ENCODE peak calls at places on chromosomes 5 and 9, in four cellular contexts. One of them, this sample, is unnamed.
A peak's percentile ranks its signal among the peaks of the same experiment; 100 is the strongest.

GRCh38 chr9:133994359-133995011 is 2.4 kb upstream of the VAV2 start:
- DNase-seq in H1: peak; percentile 96
- DNase-seq in K562: peak; percentile 80
- DNase-seq in HepG2: peak; percentile 64
- DNase-seq in this sample: peak; percentile 72

GRCh38 chr5:169756071-169756765 is 119.1 kb downstream of the DOCK2 start:
- DNase-seq in H1: no peak
- DNase-seq in K562: no peak
- DNase-seq in HepG2: no peak
- DNase-seq in this sample: no peak

GRCh38 chr5:60492958-60493357 is 207.0 kb downstream of the DEPDC1B start:
- DNase-seq in H1: no peak
- DNase-seq in K562: peak; percentile 5
- DNase-seq in HepG2: peak; percentile 85
- DNase-seq in this sample: peak; percentile 88

GRCh38 chr9:37903831-37904646 is at the start of gene SLC25A51:
- DNase-seq in H1: peak; percentile 98
- DNase-seq in K562: peak; percentile 96
- DNase-seq in HepG2: peak; percentile 88
- DNase-seq in this sample: peak; percentile 94

GRCh38 chr9:105251733-105252404 is 7.4 kb downstream of the SLC44A1 start:
- DNase-seq in H1: no peak
- DNase-seq in K562: no peak
- DNase-seq in HepG2: peak; percentile 86
- DNase-seq in this sample: no peak

GRCh38 chr9:95188459-95188858 is 129.1 kb downstream of the FANCC start:
- DNase-seq in H1: no peak
- DNase-seq in K562: no peak
- DNase-seq in HepG2: no peak
- DNase-seq in this sample: no peak

GRCh38 chr9:12847591-12847990 is 72.8 kb downstream of the LURAP1L start:
- DNase-seq in H1: no peak
- DNase-seq in K562: no peak
- DNase-seq in HepG2: no peak
- DNase-seq in this sample: peak; percentile 7

GRCh38 chr9:134559013-134559412 is 82.6 kb upstream of the COL5A1 start:
- DNase-seq in H1: no peak
- DNase-seq in K562: no peak
- DNase-seq in HepG2: no peak
- DNase-seq in this sample: no peak

DNA sequence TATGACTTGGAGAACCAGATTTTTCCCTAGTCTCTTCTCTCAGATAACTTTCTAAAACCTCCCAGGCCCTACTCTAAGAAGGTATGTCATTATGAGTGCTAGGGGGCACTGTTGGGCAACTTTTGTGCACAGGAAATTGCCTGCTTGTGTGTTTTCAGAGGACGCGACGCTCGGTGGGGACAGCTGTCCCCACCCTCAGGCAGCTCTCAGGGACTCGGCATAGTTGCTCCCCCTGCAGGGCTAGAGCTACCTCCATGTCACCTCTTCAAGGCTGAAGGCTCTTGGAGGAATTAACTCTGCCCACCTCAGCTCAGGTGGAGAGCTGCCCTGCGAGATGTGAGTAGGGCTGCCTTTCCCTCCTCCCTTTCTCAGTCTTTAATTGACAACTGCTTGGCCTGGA is 10.2 kb upstream of the TIFAB start:
- DNase-seq in H1: peak; percentile 80
- DNase-seq in K562: peak; percentile 92
- DNase-seq in HepG2: peak; percentile 87
- DNase-seq in this sample: peak; percentile 73
- H3K4me2 ChIP-seq in H1: no peak overlapping the region
- H3K4me2 ChIP-seq in K562: no peak overlapping the region
- H3K4me2 ChIP-seq in HepG2: no peak overlapping the region
- H3K4me2 ChIP-seq in this sample: peak overlapping the region; percentile 54

GRCh38 chr5:101605700-101606099 is 690.4 kb downstream of the SLCO4C1 start:
- DNase-seq in H1: no peak
- DNase-seq in K562: no peak
- DNase-seq in HepG2: no peak
- DNase-seq in this sample: no peak
- TF ChIP-seq KDM1A in H1: no peak
- TF ChIP-seq KDM1A in K562: no peak
- TF ChIP-seq KDM1A in HepG2: no peak
- TF ChIP-seq KDM1A in this sample: no peak

DNA sequence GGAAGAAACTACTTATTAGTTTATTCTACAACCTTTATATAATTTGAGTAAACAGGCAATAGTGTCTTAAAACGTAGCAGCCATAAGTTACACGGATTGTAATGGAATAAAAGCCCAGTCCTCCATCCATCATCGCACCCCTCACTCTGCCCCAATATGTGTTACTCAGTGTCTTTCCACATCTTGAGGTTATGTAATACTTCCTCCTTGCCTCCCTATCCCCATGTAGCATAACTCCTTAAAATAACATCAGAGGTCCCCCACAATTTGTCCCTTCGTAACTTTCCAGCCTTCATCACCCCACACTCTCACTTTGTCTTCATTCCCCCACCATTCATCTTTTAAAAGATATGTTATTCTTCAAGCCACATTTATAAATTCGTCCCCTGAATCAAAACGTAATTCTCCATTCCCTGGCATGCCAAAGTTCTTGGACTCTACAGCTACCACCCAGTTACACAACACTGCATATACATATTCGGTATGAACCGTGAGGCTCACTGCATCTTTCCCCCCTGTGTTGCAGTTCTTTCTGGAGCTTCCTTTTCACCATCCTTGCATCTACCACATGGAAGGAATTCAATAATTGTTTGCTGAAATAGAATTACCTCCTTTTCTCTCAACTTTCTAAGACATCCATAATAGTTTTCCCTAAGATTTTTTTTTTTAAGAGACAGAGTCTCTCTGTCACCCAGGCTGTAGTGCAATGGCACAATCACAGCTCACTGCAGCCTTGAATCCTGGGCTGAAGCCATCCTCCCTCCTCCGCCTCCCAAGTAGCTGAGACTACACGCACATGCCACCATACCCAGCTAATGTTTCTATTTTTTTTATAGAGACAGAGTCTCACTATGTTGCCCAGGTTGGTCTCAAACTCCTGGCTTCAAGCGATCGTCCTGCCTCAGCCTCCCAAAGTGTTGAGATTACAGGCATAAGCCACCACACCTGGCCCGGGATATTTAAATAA is 3.4 kb downstream of the LPAR1 start:
- DNase-seq in H1: no peak
- DNase-seq in K562: no peak
- DNase-seq in HepG2: no peak
- DNase-seq in this sample: no peak
- TF ChIP-seq RNF2 in H1: no peak
- TF ChIP-seq RNF2 in K562: no peak
- TF ChIP-seq RNF2 in HepG2: no peak
- TF ChIP-seq RNF2 in this sample: no peak

GRCh38 chr5:151038801-151039238 is 18.4 kb downstream of the GPX3 start:
- DNase-seq in H1: no peak
- DNase-seq in K562: no peak
- DNase-seq in HepG2: no peak
- DNase-seq in this sample: no peak
- H3K4me2 ChIP-seq in H1: no peak overlapping the region
- H3K4me2 ChIP-seq in K562: no peak overlapping the region
- H3K4me2 ChIP-seq in HepG2: no peak overlapping the region
- H3K4me2 ChIP-seq in this sample: no peak overlapping the region

GRCh38 chr9:110746211-110746930 is 77.8 kb downstream of the MUSK start:
- DNase-seq in H1: no peak
- DNase-seq in K562: no peak
- DNase-seq in HepG2: no peak
- DNase-seq in this sample: no peak

GRCh38 chr9:110742741-110743371 is 74.3 kb downstream of the MUSK start:
- DNase-seq in H1: no peak
- DNase-seq in K562: no peak
- DNase-seq in HepG2: no peak
- DNase-seq in this sample: no peak

GRCh38 chr9:110744753-110745522 is 76.3 kb downstream of the MUSK start:
- DNase-seq in H1: no peak
- DNase-seq in K562: no peak
- DNase-seq in HepG2: no peak
- DNase-seq in this sample: peak; percentile 67

GRCh38 chr9:110748251-110748893 is 79.8 kb downstream of the MUSK start:
- DNase-seq in H1: no peak
- DNase-seq in K562: no peak
- DNase-seq in HepG2: no peak
- DNase-seq in this sample: no peak

GRCh38 chr9:110745656-110746055 is 77.1 kb downstream of the MUSK start:
- DNase-seq in H1: no peak
- DNase-seq in K562: no peak
- DNase-seq in HepG2: no peak
- DNase-seq in this sample: no peak
- TF ChIP-seq KDM1A in H1: no peak
- TF ChIP-seq KDM1A in K562: no peak
- TF ChIP-seq KDM1A in HepG2: no peak
- TF ChIP-seq KDM1A in this sample: no peak

GRCh38 chr9:85321561-85321960 is 420.2 kb downstream of the AGTPBP1 start:
- DNase-seq in H1: no peak
- DNase-seq in K562: no peak
- DNase-seq in HepG2: no peak
- DNase-seq in this sample: no peak
- TF ChIP-seq RNF2 in H1: no peak
- TF ChIP-seq RNF2 in K562: no peak
- TF ChIP-seq RNF2 in HepG2: no peak
- TF ChIP-seq RNF2 in this sample: no peak

GRCh38 chr5:142931896-142932686 is 161.9 kb downstream of the ARHGAP26 start:
- DNase-seq in H1: no peak
- DNase-seq in K562: no peak
- DNase-seq in HepG2: no peak
- DNase-seq in this sample: no peak

GRCh38 chr5:142930395-142930794 is 160.2 kb downstream of the ARHGAP26 start:
- DNase-seq in H1: no peak
- DNase-seq in K562: no peak
- DNase-seq in HepG2: no peak
- DNase-seq in this sample: no peak

GRCh38 chr5:142925795-142926194 is 155.6 kb downstream of the ARHGAP26 start:
- DNase-seq in H1: no peak
- DNase-seq in K562: no peak
- DNase-seq in HepG2: no peak
- DNase-seq in this sample: no peak

GRCh38 chr5:142926549-142926948 is 156.4 kb downstream of the ARHGAP26 start:
- DNase-seq in H1: no peak
- DNase-seq in K562: no peak
- DNase-seq in HepG2: no peak
- DNase-seq in this sample: no peak

DNA sequence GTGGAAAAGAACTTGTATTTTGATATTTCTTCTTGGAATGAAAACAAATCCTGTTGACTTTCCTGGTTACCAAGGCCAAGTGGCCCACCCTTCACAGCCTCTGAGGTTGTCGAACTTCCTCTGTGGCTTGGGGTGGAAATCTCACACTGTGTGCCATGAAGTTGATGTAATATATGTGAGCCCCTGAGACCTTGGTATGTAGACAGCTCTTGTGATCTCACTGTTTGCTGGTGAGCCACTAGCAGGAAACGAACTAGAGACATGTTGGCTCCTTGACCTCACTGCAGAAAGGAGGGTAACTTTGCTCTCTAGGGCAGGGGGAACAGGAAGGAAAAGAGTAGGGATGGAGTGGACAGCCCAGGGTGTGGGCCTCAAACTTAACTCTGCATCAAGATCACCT is 159.4 kb downstream of the ARHGAP26 start:
- DNase-seq in H1: no peak
- DNase-seq in K562: no peak
- DNase-seq in HepG2: no peak
- DNase-seq in this sample: no peak
- H3K4me2 ChIP-seq in H1: no peak overlapping the region
- H3K4me2 ChIP-seq in K562: no peak overlapping the region
- H3K4me2 ChIP-seq in HepG2: no peak overlapping the region
- H3K4me2 ChIP-seq in this sample: no peak overlapping the region

DNA sequence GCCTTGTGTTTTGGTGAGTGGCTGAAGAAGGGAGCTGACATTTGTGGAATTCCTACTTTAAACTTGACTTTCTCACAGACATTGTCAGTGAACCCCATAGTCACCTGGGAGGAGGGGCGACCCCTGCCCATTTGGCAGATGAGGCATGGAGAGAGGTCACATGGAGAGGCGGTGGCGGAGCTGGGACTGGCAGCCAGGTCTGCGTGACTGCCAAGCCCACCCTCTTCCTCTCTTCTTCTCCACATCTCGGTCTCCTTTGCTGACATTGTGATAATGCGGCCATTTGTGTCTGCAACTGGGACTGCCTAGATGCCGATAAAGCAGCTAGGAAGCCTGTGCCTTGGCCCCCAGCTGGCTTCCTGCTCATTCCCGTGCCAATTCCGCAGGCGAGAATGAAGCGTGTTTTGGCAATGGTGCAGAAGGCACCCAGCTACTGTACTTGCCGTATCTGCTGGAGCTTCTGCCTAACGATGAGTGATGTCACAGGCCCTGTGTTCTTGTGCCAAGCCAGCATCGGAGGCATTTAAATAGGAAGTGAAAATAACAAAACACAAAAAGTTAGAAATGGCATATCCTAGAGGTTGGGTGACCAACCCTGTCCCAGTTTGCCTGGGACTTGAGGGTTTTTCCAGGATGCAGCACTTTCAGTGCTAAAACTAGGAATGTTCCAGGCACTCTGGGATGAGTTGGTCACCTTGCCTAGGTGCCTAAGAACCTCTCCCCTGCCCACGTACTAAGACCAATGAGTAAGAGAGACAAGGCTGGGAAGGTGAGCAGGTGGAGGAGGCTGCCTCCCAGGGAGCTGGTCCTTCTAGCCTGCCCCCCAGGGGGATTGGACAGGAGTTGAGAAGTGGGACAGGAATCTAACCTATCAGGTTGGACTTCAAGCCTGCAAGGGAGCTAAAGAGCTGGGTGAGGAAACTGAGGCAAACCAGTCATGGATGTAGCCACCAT is 23.6 kb downstream of the OLFML2A start:
- DNase-seq in H1: no peak
- DNase-seq in K562: no peak
- DNase-seq in HepG2: no peak
- DNase-seq in this sample: no peak
- TF ChIP-seq KDM1A in H1: no peak
- TF ChIP-seq KDM1A in K562: no peak
- TF ChIP-seq KDM1A in HepG2: no peak
- TF ChIP-seq KDM1A in this sample: no peak

GRCh38 chr5:119158144-119158543 is 87.3 kb downstream of the DMXL1 start:
- DNase-seq in H1: no peak
- DNase-seq in K562: no peak
- DNase-seq in HepG2: no peak
- DNase-seq in this sample: no peak
- TF ChIP-seq RNF2 in H1: no peak
- TF ChIP-seq RNF2 in K562: no peak
- TF ChIP-seq RNF2 in HepG2: no peak
- TF ChIP-seq RNF2 in this sample: no peak